ENCODE peak calls at places on chromosomes 6 and 20, in eight cellular contexts. D is midbrain; R is breast epithelium; B is right cardiac atrium; C is mesenteric fat pad; Y is activated CD8-positive, alpha-beta memory T cell treated with anti-CD3 and anti-CD28 coated beads, Interleukin-2, amount 50 U/mL, for 4 hours; P is HT1080; V is ACHN. W is an unnamed sample.

GRCh38 chr6:89082439-89082838 is 1.9 kb downstream of the PNRC1 start:
- DNase-seq in D (peak; percentile 21), R (no peak), B (no peak), C (no peak), Y (no peak), P (no peak), V (peak; percentile 22), W (no peak)

GRCh38 chr6:21836292-21836691 is 242.7 kb downstream of the SOX4 start:
- DNase-seq in D (no peak), R (no peak), B (no peak), C (no peak), Y (no peak), P (no peak), V (no peak), W (peak; percentile 26)

GRCh38 chr6:116111552-116112528 is 11.2 kb downstream of the NT5DC1 start:
- DNase-seq in D (peak; percentile 17), R (no peak), B (peak; percentile 59), C (no peak), Y (no peak), P (peak; percentile 12), V (peak; percentile 50), W (peak; percentile 36)

GRCh38 chr6:71419217-71419953 is 130.8 kb downstream of the OGFRL1 start:
- DNase-seq in D (no peak), R (peak; percentile 56), B (peak; percentile 33), C (no peak), Y (no peak), P (no peak), V (no peak), W (no peak)

GRCh38 chr20:48776306-48776705 is 51.5 kb downstream of the PREX1 start:
- DNase-seq in D (peak; percentile 50), R (no peak), B (no peak), C (no peak), Y (no peak), P (peak; percentile 28), V (no peak), W (no peak)

GRCh38 chr20:62598761-62599194 is 43.5 kb upstream of the SLCO4A1 start:
- DNase-seq in D (no peak), R (no peak), B (peak; percentile 57), C (no peak), Y (no peak), P (no peak), V (no peak), W (peak; percentile 78)

GRCh38 chr20:330233-331149 is 5.1 kb downstream of the SOX12 start:
- DNase-seq in D (peak; percentile 67), R (no peak), B (peak; percentile 69), C (no peak), Y (peak; percentile 60), P (peak; percentile 67), V (peak; percentile 61), W (peak; percentile 61)

GRCh38 chr6:5992551-5993225 is 14.0 kb downstream of the NRN1 start:
- DNase-seq in D (no peak), R (no peak), B (no peak), C (no peak), Y (no peak), P (no peak), V (no peak), W (no peak)

GRCh38 chr6:6927437-6928361 is 180.1 kb upstream of the RREB1 start:
- DNase-seq in D (no peak), R (no peak), B (peak; percentile 83), C (no peak), Y (no peak), P (no peak), V (no peak), W (no peak)

W was measured in NCI-H460.